ENCODE peak calls at places on chromosomes 5 and 9, in seven cellular contexts. S is fibroblast of lung, W is NCI-H2107, Z is spleen, E is WTC11, Q is left cardiac atrium, I is iris pigment epithelial cell. U is an unnamed sample.
A peak's percentile ranks its signal among the peaks of the same experiment; 100 is the strongest.

GRCh38 chr5:97044057-97044456 is 98.4 kb downstream of the LIX1 start:
- DNase-seq in I (peak; percentile 31), Q (peak; percentile 30), S (peak; percentile 9), E (peak; percentile 76), W (no peak), Z (no peak), U (peak; percentile 19)

GRCh38 chr9:87958591-87958990 is 15.7 kb downstream of the CDK20 start:
- DNase-seq in Q (no peak), W (no peak), Z (no peak), E (no peak), S (no peak), I (no peak), U (no peak)

GRCh38 chr5:165630211-165630866 is 2124.9 kb downstream of the MAT2B start:
- DNase-seq in Q (peak; percentile 22), W (no peak), Z (no peak), E (peak; percentile 59), I (peak; percentile 69), S (peak; percentile 83), U (peak; percentile 26)

GRCh38 chr5:180830253-180831138 is 27.9 kb upstream of the MGAT1 start:
- DNase-seq in I (peak; percentile 80), W (no peak), Q (peak; percentile 73), S (peak; percentile 49), E (peak; percentile 63), Z (peak; percentile 93), U (peak; percentile 47)

GRCh38 chr5:6302099-6302498 is 76.2 kb downstream of the MED10 start:
- DNase-seq in I (no peak), Z (no peak), E (peak; percentile 43), Q (no peak), S (no peak), W (no peak), U (no peak)

GRCh38 chr9:125484632-125485282 is 222.3 kb downstream of the MAPKAP1 start:
- DNase-seq in Q (no peak), Z (no peak), E (no peak), I (peak; percentile 77), S (peak; percentile 94), W (no peak), U (peak; percentile 87)

GRCh38 chr9:114413909-114414308 is 26.1 kb upstream of the AKNA start:
- DNase-seq in S (peak; percentile 78), Z (no peak), Q (no peak), W (no peak), I (peak; percentile 45), E (no peak), U (no peak)

GRCh38 chr5:124289641-124290201 is 456.7 kb downstream of the ZNF608 start:
- DNase-seq in S (no peak), Q (no peak), I (no peak), E (peak; percentile 61), Z (no peak), W (no peak), U (no peak)

GRCh38 chr5:150542933-150543445 is 35.1 kb downstream of the NDST1 start:
- DNase-seq in I (no peak), W (no peak), E (no peak), S (peak; percentile 27), Q (no peak), Z (peak; percentile 83), U (no peak)

GRCh38 chr9:100474950-100475276 is 2.0 kb downstream of the TMEFF1 start:
- DNase-seq in Z (no peak), Q (no peak), W (no peak), E (no peak), S (no peak), I (no peak), U (no peak)

GRCh38 chr9:113516840-113517577 is 53.5 kb downstream of the RGS3 start:
- DNase-seq in I (peak; percentile 25), E (no peak), W (no peak), Z (peak; percentile 91), S (no peak), Q (no peak), U (peak; percentile 82)

GRCh38 chr9:77807295-77807694 is 159.2 kb upstream of the GNA14 start:
- DNase-seq in S (peak; percentile 94), Q (no peak), I (peak; percentile 98), Z (no peak), W (no peak), E (no peak), U (peak; percentile 89)

GRCh38 chr9:95726756-95727155 is 148.7 kb upstream of the ERCC6L2 start:
- DNase-seq in S (peak; percentile 77), W (no peak), E (no peak), I (peak; percentile 48), Q (no peak), Z (no peak), U (peak; percentile 70)

GRCh38 chr9:131657031-131657377 is 82.9 kb downstream of the RAPGEF1 start:
- DNase-seq in Z (no peak), E (no peak), Q (no peak), W (no peak), I (no peak), S (no peak), U (no peak)

GRCh38 chr5:115354246-115354645 is 57.8 kb upstream of the CCDC112 start:
- DNase-seq in I (no peak), Z (no peak), E (no peak), W (no peak), S (no peak), Q (no peak), U (no peak)

GRCh38 chr5:40871177-40871576 is 30.0 kb downstream of the CARD6 start:
- DNase-seq in S (no peak), Q (no peak), I (peak; percentile 27), W (no peak), E (no peak), Z (no peak), U (peak; percentile 71)

GRCh38 chr5:151757233-151758140 is 944 bp downstream of the ATOX1 start:
- DNase-seq in Z (no peak), S (no peak), E (no peak), I (no peak), W (no peak), Q (no peak), U (no peak)

GRCh38 chr9:38008168-38009034 is 60.6 kb downstream of the SHB start:
- DNase-seq in Q (peak; percentile 70), Z (no peak), W (no peak), E (peak; percentile 34), I (peak; percentile 92), S (peak; percentile 74), U (peak; percentile 98)

GRCh38 chr5:90347462-90347861 is 62.1 kb downstream of the CETN3 start:
- DNase-seq in S (no peak), I (no peak), E (no peak), Z (no peak), Q (no peak), W (no peak), U (no peak)

GRCh38 chr5:56908942-56909293 is 478 bp upstream of the SETD9 start:
- DNase-seq in S (peak; percentile 9), Q (peak; percentile 81), Z (no peak), W (no peak), E (peak; percentile 65), I (no peak), U (no peak)

GRCh38 chr5:148542812-148543211 is 111.5 kb downstream of the HTR4 start:
- DNase-seq in W (no peak), S (peak; percentile 3), I (peak; percentile 1), Q (no peak), Z (no peak), E (no peak), U (peak; percentile 37)

GRCh38 chr9:112764344-112764743 is 13.8 kb downstream of the SNX30 start:
- DNase-seq in I (peak; percentile 66), E (no peak), Z (no peak), S (no peak), W (no peak), Q (no peak), U (peak; percentile 37)

GRCh38 chr9:129383005-129383414 is 204.9 kb upstream of the IER5L start:
- DNase-seq in Q (peak; percentile 48), E (no peak), W (peak; percentile 53), S (no peak), I (no peak), Z (no peak), U (no peak)

GRCh38 chr9:97555164-97555563 is 53.7 kb downstream of the TMOD1 start:
- DNase-seq in I (peak; percentile 20), Z (peak; percentile 40), Q (peak; percentile 90), S (peak; percentile 42), W (no peak), E (no peak), U (no peak)

GRCh38 chr5:139709587-139710369 is 61.6 kb downstream of the CXXC5 start:
- DNase-seq in W (no peak), I (peak; percentile 28), E (peak; percentile 82), Q (peak; percentile 69), S (no peak), Z (peak; percentile 90), U (peak; percentile 53)

GRCh38 chr9:581673-582497 is 259.6 kb upstream of the DMRT1 start:
- DNase-seq in E (peak; percentile 51), W (no peak), Q (no peak), I (no peak), S (no peak), Z (no peak), U (peak; percentile 9)

GRCh38 chr5:13511442-13511841 is 433.0 kb downstream of the DNAH5 start:
- DNase-seq in W (no peak), Q (no peak), E (no peak), I (no peak), S (no peak), Z (no peak), U (no peak)

GRCh38 chr5:19928556-19929421 is 59.2 kb downstream of the CDH18 start:
- DNase-seq in S (peak; percentile 87), Q (no peak), W (no peak), E (no peak), I (peak; percentile 92), Z (no peak), U (peak; percentile 85)

GRCh38 chr9:109349431-109349846 is 28.6 kb upstream of the EPB41L4B start:
- DNase-seq in Z (no peak), I (peak; percentile 96), W (no peak), Q (no peak), S (peak; percentile 89), E (no peak), U (peak; percentile 90)

GRCh38 chr5:95533761-95534160 is 21.0 kb downstream of the SKIC3 start:
- DNase-seq in Z (no peak), Q (no peak), S (no peak), E (no peak), W (no peak), I (peak; percentile 67), U (no peak)

GRCh38 chr9:114682846-114683245 is 854 bp upstream of the TEX48 start:
- DNase-seq in Q (no peak), I (no peak), Z (no peak), W (no peak), E (no peak), S (no peak), U (no peak)

U was measured in M059J.